ENCODE peak calls at places on chromosomes 4 and X, in four cellular contexts. V is AG04449; T is naive thymus-derived CD4-positive, alpha-beta T cell; Z is D341Med. W is an unnamed sample.

GRCh38 chr4:41140410-41140809 is 73.9 kb downstream of the APBB2 start:
- DNase-seq in T (no peak), V (no peak), Z (no peak), W (no peak)

GRCh38 chr4:85445058-85445639 is 29.8 kb upstream of the ARHGAP24 start:
- DNase-seq in Z (no peak), T (no peak), V (peak), W (no peak)

GRCh38 chr4:170259631-170260153 is 169.9 kb upstream of the AADAT start:
- DNase-seq in T (no peak), V (peak), Z (peak), W (peak)

GRCh38 chr4:687048-687974 is 1.6 kb downstream of the SLC49A3 start:
- DNase-seq in T (no peak), V (no peak), Z (no peak), W (peak)

GRCh38 chr4:180394730-180395129 is 1848.5 kb upstream of the TENM3 start:
- DNase-seq in Z (no peak), V (no peak), T (no peak), W (no peak)

GRCh38 chr4:15754323-15754722 is 23.8 kb upstream of the CD38 start:
- DNase-seq in Z (no peak), T (peak), V (no peak), W (peak)

GRCh38 chrX:1334854-1335253 is 1.7 kb upstream of the IL3RA start:
- DNase-seq in T (no peak), V (no peak), Z (no peak), W (no peak)

GRCh38 chr4:71446479-71447081 is 107.8 kb downstream of the SLC4A4 start:
- DNase-seq in Z (no peak), T (no peak), V (no peak), W (no peak)

W was measured in EH.